ENCODE peak calls at places on chromosome 15, in nine cellular contexts. One of them, this sample, is unnamed.

GRCh38 chr15:80210612-80211554 is 41.1 kb downstream of the CTXND1 start:
- DNase-seq in osteocyte: peak; percentile 48
- DNase-seq in cardiac muscle cell: no peak
- DNase-seq in stimulated activated CD4-positive, alpha-beta T cell treated with anti-CD3 and anti-CD28 coated beads, TNF-alpha, amount 100 ng/mL, for 1 hour: no peak
- DNase-seq in left ventricle myocardium superior: no peak
- DNase-seq in HuH-7.5: no peak
- DNase-seq in T-cell: no peak
- DNase-seq in NCI-H460: no peak
- DNase-seq in HCEC 1CT: no peak
- DNase-seq in this sample: peak; percentile 66

GRCh38 chr15:35857812-35858211 is 311.8 kb upstream of the DPH6 start:
- DNase-seq in HuH-7.5: no peak
- DNase-seq in T-cell: no peak
- DNase-seq in NCI-H460: no peak
- DNase-seq in cardiac muscle cell: peak; percentile 11
- DNase-seq in left ventricle myocardium superior: no peak
- DNase-seq in osteocyte: no peak
- DNase-seq in HCEC 1CT: no peak
- DNase-seq in stimulated activated CD4-positive, alpha-beta T cell treated with anti-CD3 and anti-CD28 coated beads, TNF-alpha, amount 100 ng/mL, for 1 hour: no peak
- DNase-seq in this sample: no peak

GRCh38 chr15:51736646-51737537 is 563 bp downstream of the LYSMD2 start:
- DNase-seq in T-cell: no peak
- DNase-seq in osteocyte: no peak
- DNase-seq in HuH-7.5: peak; percentile 42
- DNase-seq in left ventricle myocardium superior: peak; percentile 62
- DNase-seq in NCI-H460: no peak
- DNase-seq in HCEC 1CT: no peak
- DNase-seq in cardiac muscle cell: peak; percentile 24
- DNase-seq in stimulated activated CD4-positive, alpha-beta T cell treated with anti-CD3 and anti-CD28 coated beads, TNF-alpha, amount 100 ng/mL, for 1 hour: no peak
- DNase-seq in this sample: no peak

GRCh38 chr15:82570721-82571519 is 30.7 kb upstream of the RPS17 start:
- DNase-seq in NCI-H460: no peak
- DNase-seq in osteocyte: peak; percentile 72
- DNase-seq in stimulated activated CD4-positive, alpha-beta T cell treated with anti-CD3 and anti-CD28 coated beads, TNF-alpha, amount 100 ng/mL, for 1 hour: no peak
- DNase-seq in left ventricle myocardium superior: no peak
- DNase-seq in T-cell: no peak
- DNase-seq in cardiac muscle cell: peak; percentile 27
- DNase-seq in HCEC 1CT: peak; percentile 71
- DNase-seq in HuH-7.5: no peak
- DNase-seq in this sample: no peak

GRCh38 chr15:64209680-64210334 is 47.0 kb upstream of the PPIB start:
- DNase-seq in T-cell: no peak
- DNase-seq in HuH-7.5: peak; percentile 8
- DNase-seq in left ventricle myocardium superior: no peak
- DNase-seq in NCI-H460: peak; percentile 24
- DNase-seq in HCEC 1CT: peak; percentile 51
- DNase-seq in stimulated activated CD4-positive, alpha-beta T cell treated with anti-CD3 and anti-CD28 coated beads, TNF-alpha, amount 100 ng/mL, for 1 hour: no peak
- DNase-seq in osteocyte: no peak
- DNase-seq in cardiac muscle cell: peak; percentile 66
- DNase-seq in this sample: peak; percentile 41

GRCh38 chr15:55869660-55870059 is 123.8 kb downstream of the NEDD4 start:
- DNase-seq in HCEC 1CT: no peak
- DNase-seq in stimulated activated CD4-positive, alpha-beta T cell treated with anti-CD3 and anti-CD28 coated beads, TNF-alpha, amount 100 ng/mL, for 1 hour: no peak
- DNase-seq in T-cell: no peak
- DNase-seq in cardiac muscle cell: no peak
- DNase-seq in HuH-7.5: no peak
- DNase-seq in left ventricle myocardium superior: no peak
- DNase-seq in NCI-H460: no peak
- DNase-seq in osteocyte: no peak
- DNase-seq in this sample: no peak

GRCh38 chr15:62121273-62122015 is 43.6 kb downstream of the C2CD4B start:
- DNase-seq in cardiac muscle cell: no peak
- DNase-seq in left ventricle myocardium superior: no peak
- DNase-seq in osteocyte: no peak
- DNase-seq in NCI-H460: no peak
- DNase-seq in HCEC 1CT: no peak
- DNase-seq in T-cell: no peak
- DNase-seq in stimulated activated CD4-positive, alpha-beta T cell treated with anti-CD3 and anti-CD28 coated beads, TNF-alpha, amount 100 ng/mL, for 1 hour: no peak
- DNase-seq in HuH-7.5: no peak
- DNase-seq in this sample: no peak

GRCh38 chr15:65372787-65373067 is 5.1 kb downstream of the IGDCC3 start:
- DNase-seq in cardiac muscle cell: no peak
- DNase-seq in osteocyte: no peak
- DNase-seq in NCI-H460: no peak
- DNase-seq in left ventricle myocardium superior: no peak
- DNase-seq in HCEC 1CT: no peak
- DNase-seq in HuH-7.5: no peak
- DNase-seq in stimulated activated CD4-positive, alpha-beta T cell treated with anti-CD3 and anti-CD28 coated beads, TNF-alpha, amount 100 ng/mL, for 1 hour: no peak
- DNase-seq in T-cell: no peak
- DNase-seq in this sample: no peak

GRCh38 chr15:92411256-92411655 is 17.6 kb downstream of the ST8SIA2 start:
- DNase-seq in left ventricle myocardium superior: no peak
- DNase-seq in stimulated activated CD4-positive, alpha-beta T cell treated with anti-CD3 and anti-CD28 coated beads, TNF-alpha, amount 100 ng/mL, for 1 hour: no peak
- DNase-seq in osteocyte: no peak
- DNase-seq in NCI-H460: no peak
- DNase-seq in T-cell: no peak
- DNase-seq in cardiac muscle cell: no peak
- DNase-seq in HuH-7.5: no peak
- DNase-seq in HCEC 1CT: no peak
- DNase-seq in this sample: no peak

GRCh38 chr15:29278436-29279099 is 8.9 kb upstream of the NSMCE3 start:
- DNase-seq in cardiac muscle cell: peak; percentile 41
- DNase-seq in T-cell: no peak
- DNase-seq in NCI-H460: no peak
- DNase-seq in left ventricle myocardium superior: no peak
- DNase-seq in stimulated activated CD4-positive, alpha-beta T cell treated with anti-CD3 and anti-CD28 coated beads, TNF-alpha, amount 100 ng/mL, for 1 hour: no peak
- DNase-seq in HuH-7.5: no peak
- DNase-seq in HCEC 1CT: peak; percentile 94
- DNase-seq in osteocyte: no peak
- DNase-seq in this sample: no peak

GRCh38 chr15:68374346-68374745 is 57.6 kb downstream of the ITGA11 start:
- DNase-seq in T-cell: no peak
- DNase-seq in osteocyte: peak; percentile 63
- DNase-seq in HCEC 1CT: no peak
- DNase-seq in HuH-7.5: no peak
- DNase-seq in cardiac muscle cell: no peak
- DNase-seq in left ventricle myocardium superior: no peak
- DNase-seq in NCI-H460: no peak
- DNase-seq in stimulated activated CD4-positive, alpha-beta T cell treated with anti-CD3 and anti-CD28 coated beads, TNF-alpha, amount 100 ng/mL, for 1 hour: no peak
- DNase-seq in this sample: no peak

GRCh38 chr15:59242649-59243048 is 36.0 kb downstream of the LDHAL6B start:
- DNase-seq in HuH-7.5: no peak
- DNase-seq in T-cell: no peak
- DNase-seq in cardiac muscle cell: no peak
- DNase-seq in NCI-H460: no peak
- DNase-seq in left ventricle myocardium superior: no peak
- DNase-seq in stimulated activated CD4-positive, alpha-beta T cell treated with anti-CD3 and anti-CD28 coated beads, TNF-alpha, amount 100 ng/mL, for 1 hour: no peak
- DNase-seq in osteocyte: no peak
- DNase-seq in HCEC 1CT: peak; percentile 23
- DNase-seq in this sample: no peak

GRCh38 chr15:74406992-74407705 is 26.6 kb downstream of the SEMA7A start:
- DNase-seq in cardiac muscle cell: peak; percentile 91
- DNase-seq in HCEC 1CT: peak; percentile 94
- DNase-seq in osteocyte: peak; percentile 88
- DNase-seq in stimulated activated CD4-positive, alpha-beta T cell treated with anti-CD3 and anti-CD28 coated beads, TNF-alpha, amount 100 ng/mL, for 1 hour: no peak
- DNase-seq in T-cell: no peak
- DNase-seq in HuH-7.5: no peak
- DNase-seq in left ventricle myocardium superior: no peak
- DNase-seq in NCI-H460: no peak
- DNase-seq in this sample: peak; percentile 53

GRCh38 chr15:52287114-52287513 is 8.5 kb downstream of the MYO5C start:
- DNase-seq in NCI-H460: peak; percentile 17
- DNase-seq in T-cell: no peak
- DNase-seq in HuH-7.5: no peak
- DNase-seq in stimulated activated CD4-positive, alpha-beta T cell treated with anti-CD3 and anti-CD28 coated beads, TNF-alpha, amount 100 ng/mL, for 1 hour: no peak
- DNase-seq in left ventricle myocardium superior: no peak
- DNase-seq in HCEC 1CT: no peak
- DNase-seq in cardiac muscle cell: no peak
- DNase-seq in osteocyte: no peak
- DNase-seq in this sample: peak; percentile 14

GRCh38 chr15:70299931-70300858 is 202.5 kb upstream of the TLE3 start:
- DNase-seq in osteocyte: no peak
- DNase-seq in cardiac muscle cell: no peak
- DNase-seq in stimulated activated CD4-positive, alpha-beta T cell treated with anti-CD3 and anti-CD28 coated beads, TNF-alpha, amount 100 ng/mL, for 1 hour: peak; percentile 44
- DNase-seq in T-cell: peak; percentile 46
- DNase-seq in HuH-7.5: no peak
- DNase-seq in HCEC 1CT: no peak
- DNase-seq in NCI-H460: no peak
- DNase-seq in left ventricle myocardium superior: no peak
- DNase-seq in this sample: no peak

GRCh38 chr15:66923438-66923881 is 141.9 kb upstream of the SMAD3 start:
- DNase-seq in cardiac muscle cell: no peak
- DNase-seq in NCI-H460: no peak
- DNase-seq in T-cell: peak; percentile 26
- DNase-seq in HuH-7.5: peak; percentile 67
- DNase-seq in HCEC 1CT: no peak
- DNase-seq in osteocyte: no peak
- DNase-seq in left ventricle myocardium superior: no peak
- DNase-seq in stimulated activated CD4-positive, alpha-beta T cell treated with anti-CD3 and anti-CD28 coated beads, TNF-alpha, amount 100 ng/mL, for 1 hour: no peak
- DNase-seq in this sample: peak; percentile 29

GRCh38 chr15:45863881-45864580 is 229.2 kb downstream of the SQOR start:
- DNase-seq in stimulated activated CD4-positive, alpha-beta T cell treated with anti-CD3 and anti-CD28 coated beads, TNF-alpha, amount 100 ng/mL, for 1 hour: no peak
- DNase-seq in HCEC 1CT: no peak
- DNase-seq in HuH-7.5: no peak
- DNase-seq in left ventricle myocardium superior: no peak
- DNase-seq in osteocyte: no peak
- DNase-seq in NCI-H460: no peak
- DNase-seq in cardiac muscle cell: no peak
- DNase-seq in T-cell: no peak
- DNase-seq in this sample: no peak

GRCh38 chr15:36252117-36252711 is 327.2 kb upstream of the CDIN1 start:
- DNase-seq in cardiac muscle cell: no peak
- DNase-seq in osteocyte: no peak
- DNase-seq in NCI-H460: no peak
- DNase-seq in HuH-7.5: no peak
- DNase-seq in T-cell: no peak
- DNase-seq in stimulated activated CD4-positive, alpha-beta T cell treated with anti-CD3 and anti-CD28 coated beads, TNF-alpha, amount 100 ng/mL, for 1 hour: no peak
- DNase-seq in HCEC 1CT: no peak
- DNase-seq in left ventricle myocardium superior: no peak
- DNase-seq in this sample: no peak

GRCh38 chr15:63492541-63493077 is 11.8 kb upstream of the USP3 start:
- DNase-seq in left ventricle myocardium superior: no peak
- DNase-seq in osteocyte: peak; percentile 2
- DNase-seq in HuH-7.5: no peak
- DNase-seq in T-cell: no peak
- DNase-seq in NCI-H460: no peak
- DNase-seq in stimulated activated CD4-positive, alpha-beta T cell treated with anti-CD3 and anti-CD28 coated beads, TNF-alpha, amount 100 ng/mL, for 1 hour: no peak
- DNase-seq in HCEC 1CT: peak; percentile 77
- DNase-seq in cardiac muscle cell: peak; percentile 75
- DNase-seq in this sample: no peak

GRCh38 chr15:85959573-85959972 is 120.1 kb upstream of the AGBL1 start:
- DNase-seq in T-cell: no peak
- DNase-seq in stimulated activated CD4-positive, alpha-beta T cell treated with anti-CD3 and anti-CD28 coated beads, TNF-alpha, amount 100 ng/mL, for 1 hour: no peak
- DNase-seq in HuH-7.5: no peak
- DNase-seq in left ventricle myocardium superior: no peak
- DNase-seq in NCI-H460: no peak
- DNase-seq in cardiac muscle cell: no peak
- DNase-seq in HCEC 1CT: no peak
- DNase-seq in osteocyte: no peak
- DNase-seq in this sample: no peak

GRCh38 chr15:34753236-34753894 is 1.4 kb downstream of the GJD2 start:
- DNase-seq in HuH-7.5: peak; percentile 36
- DNase-seq in cardiac muscle cell: peak; percentile 71
- DNase-seq in HCEC 1CT: peak; percentile 45
- DNase-seq in T-cell: no peak
- DNase-seq in NCI-H460: peak; percentile 24
- DNase-seq in left ventricle myocardium superior: no peak
- DNase-seq in stimulated activated CD4-positive, alpha-beta T cell treated with anti-CD3 and anti-CD28 coated beads, TNF-alpha, amount 100 ng/mL, for 1 hour: no peak
- DNase-seq in osteocyte: peak; percentile 85
- DNase-seq in this sample: no peak

GRCh38 chr15:61228025-61228901 is 839 bp downstream of the RORA start:
- DNase-seq in stimulated activated CD4-positive, alpha-beta T cell treated with anti-CD3 and anti-CD28 coated beads, TNF-alpha, amount 100 ng/mL, for 1 hour: no peak
- DNase-seq in cardiac muscle cell: peak; percentile 40
- DNase-seq in T-cell: no peak
- DNase-seq in HuH-7.5: no peak
- DNase-seq in left ventricle myocardium superior: peak; percentile 34
- DNase-seq in NCI-H460: no peak
- DNase-seq in HCEC 1CT: peak; percentile 21
- DNase-seq in osteocyte: no peak
- DNase-seq in this sample: no peak

GRCh38 chr15:71974211-71974610 is 143.7 kb downstream of the MYO9A start:
- DNase-seq in osteocyte: no peak
- DNase-seq in HuH-7.5: no peak
- DNase-seq in left ventricle myocardium superior: no peak
- DNase-seq in T-cell: no peak
- DNase-seq in stimulated activated CD4-positive, alpha-beta T cell treated with anti-CD3 and anti-CD28 coated beads, TNF-alpha, amount 100 ng/mL, for 1 hour: no peak
- DNase-seq in NCI-H460: no peak
- DNase-seq in cardiac muscle cell: no peak
- DNase-seq in HCEC 1CT: no peak
- DNase-seq in this sample: no peak

GRCh38 chr15:47670365-47670764 is 46.9 kb upstream of the SEMA6D start:
- DNase-seq in stimulated activated CD4-positive, alpha-beta T cell treated with anti-CD3 and anti-CD28 coated beads, TNF-alpha, amount 100 ng/mL, for 1 hour: no peak
- DNase-seq in NCI-H460: no peak
- DNase-seq in osteocyte: no peak
- DNase-seq in T-cell: no peak
- DNase-seq in left ventricle myocardium superior: no peak
- DNase-seq in HCEC 1CT: peak; percentile 15
- DNase-seq in HuH-7.5: no peak
- DNase-seq in cardiac muscle cell: no peak
- DNase-seq in this sample: no peak

GRCh38 chr15:46343527-46343926 is 708.7 kb downstream of the SQOR start:
- DNase-seq in cardiac muscle cell: no peak
- DNase-seq in HCEC 1CT: no peak
- DNase-seq in left ventricle myocardium superior: no peak
- DNase-seq in NCI-H460: no peak
- DNase-seq in HuH-7.5: no peak
- DNase-seq in T-cell: no peak
- DNase-seq in osteocyte: no peak
- DNase-seq in stimulated activated CD4-positive, alpha-beta T cell treated with anti-CD3 and anti-CD28 coated beads, TNF-alpha, amount 100 ng/mL, for 1 hour: no peak
- DNase-seq in this sample: no peak

GRCh38 chr15:75916978-75917377 is 13.3 kb downstream of the FBXO22 start:
- DNase-seq in T-cell: no peak
- DNase-seq in HuH-7.5: no peak
- DNase-seq in left ventricle myocardium superior: no peak
- DNase-seq in osteocyte: no peak
- DNase-seq in stimulated activated CD4-positive, alpha-beta T cell treated with anti-CD3 and anti-CD28 coated beads, TNF-alpha, amount 100 ng/mL, for 1 hour: no peak
- DNase-seq in HCEC 1CT: no peak
- DNase-seq in cardiac muscle cell: no peak
- DNase-seq in NCI-H460: no peak
- DNase-seq in this sample: no peak

GRCh38 chr15:85423256-85423655 is 42.9 kb downstream of the AKAP13 start:
- DNase-seq in left ventricle myocardium superior: no peak
- DNase-seq in NCI-H460: no peak
- DNase-seq in HCEC 1CT: no peak
- DNase-seq in T-cell: no peak
- DNase-seq in cardiac muscle cell: no peak
- DNase-seq in HuH-7.5: no peak
- DNase-seq in stimulated activated CD4-positive, alpha-beta T cell treated with anti-CD3 and anti-CD28 coated beads, TNF-alpha, amount 100 ng/mL, for 1 hour: no peak
- DNase-seq in osteocyte: no peak
- DNase-seq in this sample: no peak

GRCh38 chr15:27768731-27769510 is 330.2 kb downstream of the OCA2 start:
- DNase-seq in osteocyte: no peak
- DNase-seq in NCI-H460: no peak
- DNase-seq in cardiac muscle cell: no peak
- DNase-seq in HCEC 1CT: no peak
- DNase-seq in HuH-7.5: no peak
- DNase-seq in stimulated activated CD4-positive, alpha-beta T cell treated with anti-CD3 and anti-CD28 coated beads, TNF-alpha, amount 100 ng/mL, for 1 hour: no peak
- DNase-seq in T-cell: no peak
- DNase-seq in left ventricle myocardium superior: no peak
- DNase-seq in this sample: no peak

GRCh38 chr15:34161329-34161953 is 48.5 kb downstream of the KATNBL1 start:
- DNase-seq in T-cell: no peak
- DNase-seq in stimulated activated CD4-positive, alpha-beta T cell treated with anti-CD3 and anti-CD28 coated beads, TNF-alpha, amount 100 ng/mL, for 1 hour: no peak
- DNase-seq in HCEC 1CT: no peak
- DNase-seq in left ventricle myocardium superior: no peak
- DNase-seq in cardiac muscle cell: no peak
- DNase-seq in NCI-H460: no peak
- DNase-seq in osteocyte: no peak
- DNase-seq in HuH-7.5: no peak
- DNase-seq in this sample: peak; percentile 73

GRCh38 chr15:29103825-29104565 is 165.6 kb downstream of the NSMCE3 start:
- DNase-seq in HuH-7.5: peak; percentile 86
- DNase-seq in NCI-H460: peak; percentile 44
- DNase-seq in HCEC 1CT: peak; percentile 68
- DNase-seq in stimulated activated CD4-positive, alpha-beta T cell treated with anti-CD3 and anti-CD28 coated beads, TNF-alpha, amount 100 ng/mL, for 1 hour: no peak
- DNase-seq in cardiac muscle cell: peak; percentile 92
- DNase-seq in left ventricle myocardium superior: peak; percentile 85
- DNase-seq in osteocyte: peak; percentile 93
- DNase-seq in T-cell: peak; percentile 44
- DNase-seq in this sample: peak; percentile 35

GRCh38 chr15:55250392-55250791 is 39.2 kb downstream of the RAB27A start:
- DNase-seq in osteocyte: no peak
- DNase-seq in stimulated activated CD4-positive, alpha-beta T cell treated with anti-CD3 and anti-CD28 coated beads, TNF-alpha, amount 100 ng/mL, for 1 hour: no peak
- DNase-seq in T-cell: no peak
- DNase-seq in HuH-7.5: peak; percentile 25
- DNase-seq in NCI-H460: peak; percentile 69
- DNase-seq in left ventricle myocardium superior: no peak
- DNase-seq in HCEC 1CT: peak; percentile 91
- DNase-seq in cardiac muscle cell: peak; percentile 93
- DNase-seq in this sample: peak; percentile 98